ENCODE peak calls at places on chromosome 22, in six cellular contexts. S, B, O, L, V and M are unnamed samples.

GRCh38 chr22:42691440-42691839 is 29.2 kb downstream of the A4GALT start:
- DNase-seq in S (no peak), L (no peak), B (no peak), O (no peak), V (no peak), M (no peak)

GRCh38 chr22:33864723-33865130 is 55.5 kb downstream of the LARGE1 start:
- DNase-seq in V (no peak), B (no peak), L (no peak), S (no peak), O (no peak), M (no peak)

GRCh38 chr22:22666307-22667091 is 22.1 kb downstream of the GGTLC2 start:
- DNase-seq in S (peak; percentile 8), V (no peak), B (no peak), L (peak; percentile 51), O (peak; percentile 4), M (no peak)

GRCh38 chr22:35274154-35274871 is 17.0 kb downstream of the HMGXB4 start:
- DNase-seq in V (no peak), O (no peak), B (no peak), L (no peak), S (no peak), M (no peak)

GRCh38 chr22:29621761-29622526 is 18.5 kb downstream of the NF2 start:
- DNase-seq in V (no peak), O (no peak), B (no peak), L (no peak), S (peak; percentile 69), M (no peak)

GRCh38 chr22:38203090-38203810 is 1.5 kb downstream of the MAFF start:
- DNase-seq in O (peak; percentile 32), V (no peak), S (no peak), L (no peak), B (no peak), M (no peak)

GRCh38 chr22:17754233-17754925 is 19.9 kb downstream of the BID start:
- DNase-seq in B (no peak), S (no peak), V (no peak), L (no peak), O (no peak), M (no peak)

GRCh38 chr22:28771195-28771791 is 1.2 kb upstream of the CCDC117 start:
- DNase-seq in S (no peak), L (no peak), V (no peak), B (no peak), O (no peak), M (no peak)

GRCh38 chr22:49084203-49084602 is 743.5 kb downstream of the BRD1 start:
- DNase-seq in S (no peak), O (no peak), B (no peak), L (no peak), V (no peak), M (no peak)

GRCh38 chr22:46001426-46002106 is 24.6 kb upstream of the WNT7B start:
- DNase-seq in B (no peak), O (no peak), S (no peak), V (no peak), L (no peak), M (no peak)

GRCh38 chr22:38081941-38082828 is 1.8 kb downstream of the SLC16A8 start:
- DNase-seq in S (no peak), V (no peak), O (peak; percentile 10), B (no peak), L (no peak), M (no peak)

GRCh38 chr22:44400763-44401060 is 88.0 kb upstream of the SHISAL1 start:
- DNase-seq in V (no peak), B (no peak), L (no peak), O (no peak), S (no peak), M (no peak)

GRCh38 chr22:32752868-32753520 is 48.5 kb upstream of the TIMP3 start:
- DNase-seq in S (no peak), O (no peak), L (no peak), V (no peak), B (no peak), M (no peak)

GRCh38 chr22:37697540-37697835 is 640 bp downstream of the TRIOBP start:
- DNase-seq in L (no peak), B (no peak), O (no peak), V (no peak), S (no peak), M (no peak)

GRCh38 chr22:44437493-44438015 is 60.5 kb downstream of the RTL6 start:
- DNase-seq in V (no peak), S (no peak), L (no peak), B (no peak), O (no peak), M (no peak)